ENCODE peak calls at places on chromosomes 3 and 15, in seven cellular contexts. R is CD8-positive, alpha-beta memory T cell; N is OCI-LY7; G is ovary; P is CD4-positive, alpha-beta memory T cell; T is psoas muscle; Q is breast epithelium. H is an unnamed sample.

GRCh38 chr15:47066386-47066785 is 650.9 kb upstream of the SEMA6D start:
- DNase-seq in P (no peak), R (no peak), N (no peak), T (no peak), Q (no peak), G (no peak), H (no peak)

GRCh38 chr3:59818033-59818936 is 768.5 kb upstream of the CFAP20DC start:
- DNase-seq in T (peak), N (no peak), Q (peak), G (peak), R (no peak), P (no peak), H (peak)

GRCh38 chr15:45179221-45179985 is 8.4 kb downstream of the SHF start:
- DNase-seq in P (peak), Q (no peak), G (no peak), R (peak), T (no peak), N (peak), H (no peak)

GRCh38 chr3:46965151-46965550 is 11.4 kb downstream of the CCDC12 start:
- DNase-seq in R (no peak), N (no peak), Q (no peak), G (no peak), P (no peak), T (no peak), H (no peak)

GRCh38 chr3:186664119-186664495 is 1.7 kb upstream of the HRG start:
- DNase-seq in Q (no peak), P (no peak), R (no peak), N (no peak), T (no peak), G (no peak), H (no peak)

GRCh38 chr3:165259518-165260193 is 63.5 kb upstream of the SLITRK3 start:
- DNase-seq in P (no peak), N (no peak), T (no peak), R (no peak), G (no peak), Q (no peak), H (no peak)

GRCh38 chr3:109910772-109911171 is 573.4 kb upstream of the DPPA4 start:
- DNase-seq in N (no peak), T (no peak), R (no peak), P (no peak), G (no peak), Q (no peak), H (no peak)

GRCh38 chr3:131393056-131393455 is 11.5 kb downstream of the NUDT16 start:
- DNase-seq in P (no peak), Q (no peak), R (no peak), N (no peak), G (no peak), T (no peak), H (no peak)

GRCh38 chr3:140343709-140344417 is 334.0 kb upstream of the TRIM42 start:
- DNase-seq in R (no peak), N (no peak), T (no peak), G (no peak), Q (no peak), P (no peak), H (no peak)

GRCh38 chr15:58551764-58552504 is 120.1 kb downstream of the LIPC start:
- DNase-seq in P (no peak), T (no peak), G (no peak), R (no peak), Q (peak), N (no peak), H (no peak)

GRCh38 chr3:56796202-56796601 is 5.5 kb downstream of the ARHGEF3 start:
- DNase-seq in N (no peak), P (no peak), R (no peak), Q (no peak), T (no peak), G (no peak), H (no peak)

GRCh38 chr15:70347766-70348558 is 250.2 kb upstream of the TLE3 start:
- DNase-seq in T (no peak), G (no peak), P (no peak), N (no peak), R (no peak), Q (peak), H (no peak)

GRCh38 chr3:11717768-11718581 is 74.3 kb upstream of the VGLL4 start:
- DNase-seq in N (peak), Q (no peak), T (no peak), G (peak), P (no peak), R (no peak), H (no peak)

GRCh38 chr3:90010341-90010740 is 902.9 kb downstream of the EPHA3 start:
- DNase-seq in G (no peak), R (no peak), Q (no peak), T (no peak), N (no peak), P (no peak), H (no peak)

GRCh38 chr3:104180906-104181305 is 1185.8 kb upstream of the ALCAM start:
- DNase-seq in N (no peak), T (no peak), G (no peak), R (no peak), Q (no peak), P (no peak), H (no peak)

GRCh38 chr3:170999737-171000242 is 26.7 kb downstream of the SLC2A2 start:
- DNase-seq in T (no peak), R (no peak), P (no peak), N (no peak), G (no peak), Q (no peak), H (no peak)

GRCh38 chr15:72033711-72034110 is 84.2 kb downstream of the MYO9A start:
- DNase-seq in G (no peak), Q (no peak), P (no peak), R (no peak), N (no peak), T (no peak), H (no peak)

GRCh38 chr3:170735821-170736220 is 134.2 kb downstream of the RPL22L1 start:
- DNase-seq in N (no peak), P (no peak), T (no peak), G (no peak), Q (no peak), R (no peak), H (no peak)

GRCh38 chr3:74789111-74789510 is 174.7 kb upstream of the CNTN3 start:
- DNase-seq in P (no peak), R (no peak), Q (no peak), G (no peak), T (no peak), N (no peak), H (no peak)

GRCh38 chr3:52983336-52983807 is 62.5 kb downstream of the SFMBT1 start:
- DNase-seq in T (no peak), G (no peak), R (no peak), Q (no peak), N (peak), P (peak), H (no peak)

GRCh38 chr3:193947636-193948035 is 188.3 kb upstream of the HES1 start:
- DNase-seq in P (no peak), T (no peak), Q (no peak), N (no peak), R (no peak), G (no peak), H (no peak)

GRCh38 chr3:195892355-195893120 is 15.8 kb downstream of the TNK2 start:
- DNase-seq in R (no peak), T (peak), Q (peak), N (no peak), G (peak), P (no peak), H (peak)
- H3K4me3 ChIP-seq in R (no peak), T (peak), Q (peak), N (no peak), G (no peak), P (no peak), H (peak)

DNA sequence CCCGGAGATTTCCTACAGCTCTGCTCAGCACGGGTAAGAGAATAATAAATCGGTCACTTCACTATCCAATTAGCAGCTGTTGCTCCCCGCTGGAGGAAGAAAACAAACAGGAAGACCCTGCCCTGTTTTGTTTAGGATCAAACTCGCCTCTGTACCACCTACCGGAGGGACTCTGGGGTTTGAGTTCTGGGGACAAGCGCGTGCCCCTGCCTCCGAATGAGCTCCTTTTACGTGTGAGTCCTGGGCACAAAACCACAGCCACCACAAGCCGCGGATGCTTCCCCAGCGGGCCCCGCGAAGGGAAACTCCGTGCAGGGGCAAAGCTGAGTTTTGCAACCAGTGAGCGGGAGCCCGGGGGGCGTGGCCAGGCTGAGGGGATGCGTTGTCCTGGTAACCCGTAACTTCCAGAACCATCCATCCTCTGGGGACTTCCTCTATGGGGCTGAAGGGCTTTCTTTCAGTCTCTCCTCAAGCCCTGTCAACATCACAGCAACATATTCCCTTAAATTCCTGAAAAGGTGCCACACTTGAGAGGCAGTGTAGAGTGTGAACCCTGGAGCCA is 315.8 kb upstream of the PROK2 start:
- DNase-seq in R (peak), T (peak), Q (peak), G (peak), P (peak), N (peak), H (peak)
- H3K27ac ChIP-seq in R (no peak), T (no peak), Q (no peak), G (no peak), P (peak), N (peak), H (no peak)

GRCh38 chr3:158314426-158315357 is 204.8 kb downstream of the RSRC1 start:
- DNase-seq in N (no peak), P (no peak), R (no peak), Q (no peak), G (no peak), T (no peak), H (no peak)
- H3K4me3 ChIP-seq in N (no peak), P (no peak), R (no peak), Q (no peak), G (no peak), T (no peak), H (no peak)

DNA sequence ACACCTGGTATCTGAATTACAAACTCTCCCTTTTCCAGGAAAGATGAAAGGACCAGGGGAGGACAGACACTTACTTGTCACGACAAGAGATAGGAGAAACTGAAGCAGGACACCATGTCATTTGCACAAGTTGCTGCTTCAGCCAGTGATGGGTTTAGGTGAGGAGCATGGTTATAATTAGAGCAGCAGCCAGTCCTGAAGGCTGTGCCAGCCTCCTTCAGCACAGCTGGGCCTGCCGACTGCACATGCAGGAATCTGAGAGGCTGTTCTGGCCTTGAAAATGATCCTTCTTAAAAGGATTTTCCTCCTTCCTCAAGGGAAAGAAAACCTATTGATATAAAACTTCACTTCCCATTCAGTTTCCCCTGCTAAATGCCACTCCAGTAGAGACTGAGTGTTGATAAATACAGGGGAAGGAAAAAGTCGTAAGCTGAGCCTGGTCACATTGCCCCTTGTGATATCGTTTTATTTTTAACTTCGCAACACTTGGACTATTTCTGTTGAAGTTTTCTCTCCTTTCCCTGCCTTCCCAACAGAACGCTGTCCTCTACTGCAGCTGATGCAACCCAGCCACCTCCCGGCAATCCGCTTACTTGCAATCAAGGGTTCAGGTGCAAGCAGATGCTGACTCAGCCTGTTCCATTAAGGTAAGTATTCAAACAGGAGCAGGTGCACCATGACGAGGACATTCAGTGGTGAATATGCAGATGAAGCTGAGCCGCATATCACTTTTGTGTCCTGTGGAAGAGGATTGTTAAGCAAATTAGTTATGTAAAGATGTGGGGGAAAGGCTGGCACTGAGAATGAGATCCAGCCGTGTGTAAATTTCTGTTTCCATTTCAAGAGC is at the start of gene FBXO40:
- DNase-seq in G (peak), N (peak), T (peak), P (no peak), Q (no peak), R (no peak), H (peak)
- H3K27ac ChIP-seq in G (no peak), N (no peak), T (peak), P (no peak), Q (no peak), R (no peak), H (peak)

GRCh38 chr3:149639093-149639486 is 18.7 kb downstream of the WWTR1 start:
- DNase-seq in P (no peak), N (no peak), T (no peak), R (no peak), Q (no peak), G (no peak), H (no peak)
- H3K4me3 ChIP-seq in P (no peak), N (no peak), T (peak), R (no peak), Q (peak), G (no peak), H (no peak)

DNA sequence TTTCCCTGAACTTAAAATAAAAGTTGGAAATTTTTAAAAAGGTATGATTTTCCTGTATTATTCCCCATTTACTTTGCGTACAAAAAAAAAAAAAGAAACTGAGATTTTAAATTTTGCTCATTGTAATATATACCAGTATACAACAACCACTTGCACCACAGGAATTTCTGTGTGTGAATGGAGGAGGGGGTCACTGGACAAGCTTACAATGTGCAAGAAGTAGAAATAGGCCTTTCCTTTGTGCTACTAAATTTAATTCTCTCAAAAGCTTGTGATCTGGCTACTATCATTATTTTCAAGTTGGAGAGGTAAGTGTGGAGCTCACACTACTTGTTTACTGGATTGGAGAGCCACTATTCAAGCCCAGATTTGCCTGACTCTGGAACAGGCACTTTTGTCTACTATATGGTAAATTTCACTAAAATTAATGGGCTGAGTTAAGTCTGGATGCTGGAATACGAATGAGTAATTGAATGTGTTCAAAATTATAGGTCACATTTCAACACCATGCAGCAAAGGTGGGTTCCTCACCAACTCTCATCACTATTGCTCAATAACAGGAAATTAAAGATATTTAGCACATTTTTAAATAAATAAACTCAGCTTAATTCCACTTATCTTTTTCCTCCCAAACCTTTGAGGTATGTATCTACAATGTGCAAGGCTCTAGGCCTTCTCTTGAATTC is 148.0 kb upstream of the MBNL1 start:
- DNase-seq in R (no peak), G (no peak), N (no peak), T (no peak), P (no peak), Q (no peak), H (no peak)
- H3K27ac ChIP-seq in R (no peak), G (no peak), N (no peak), T (no peak), P (no peak), Q (no peak), H (no peak)

GRCh38 chr3:195151402-195151801 is 119.6 kb downstream of the XXYLT1 start:
- DNase-seq in Q (no peak), N (no peak), P (no peak), G (no peak), T (no peak), R (no peak), H (no peak)

GRCh38 chr3:195148553-195148952 is 122.4 kb downstream of the XXYLT1 start:
- DNase-seq in P (no peak), G (no peak), T (no peak), Q (no peak), R (no peak), N (peak), H (no peak)

GRCh38 chr3:195149292-195149691 is 121.7 kb downstream of the XXYLT1 start:
- DNase-seq in R (no peak), N (no peak), Q (no peak), G (no peak), T (no peak), P (no peak), H (no peak)

GRCh38 chr3:195151866-195152526 is 119.0 kb downstream of the XXYLT1 start:
- DNase-seq in Q (no peak), N (no peak), T (no peak), R (no peak), G (no peak), P (no peak), H (no peak)

GRCh38 chr3:195150194-195151118 is 120.5 kb downstream of the XXYLT1 start:
- DNase-seq in Q (no peak), P (no peak), R (no peak), T (peak), G (peak), N (peak), H (peak)
- H3K4me3 ChIP-seq in Q (peak), P (no peak), R (peak), T (peak), G (peak), N (peak), H (peak)

GRCh38 chr15:91965501-91966180 is 112.1 kb downstream of the SLCO3A1 start:
- DNase-seq in T (peak), G (no peak), N (no peak), R (no peak), P (no peak), Q (peak), H (no peak)
- H3K27ac ChIP-seq in T (no peak), G (no peak), N (no peak), R (no peak), P (no peak), Q (peak), H (peak)

GRCh38 chr15:29570931-29571727 is 251.1 kb downstream of the TJP1 start:
- DNase-seq in P (no peak), G (no peak), R (no peak), Q (no peak), N (no peak), T (no peak), H (peak)

GRCh38 chr15:29571728-29572454 is 250.4 kb downstream of the TJP1 start:
- DNase-seq in R (no peak), G (no peak), N (no peak), Q (no peak), T (no peak), P (no peak), H (no peak)

GRCh38 chr15:29568840-29569532 is 253.3 kb downstream of the TJP1 start:
- DNase-seq in P (no peak), G (no peak), N (peak), Q (no peak), T (no peak), R (no peak), H (no peak)

GRCh38 chr15:29569533-29570092 is 252.7 kb downstream of the TJP1 start:
- DNase-seq in T (no peak), R (no peak), N (no peak), Q (no peak), P (no peak), G (no peak), H (no peak)

GRCh38 chr15:29570121-29570930 is 251.9 kb downstream of the TJP1 start:
- DNase-seq in P (no peak), R (no peak), Q (no peak), T (no peak), G (no peak), N (no peak), H (no peak)
- H3K4me3 ChIP-seq in P (no peak), R (no peak), Q (peak), T (peak), G (peak), N (no peak), H (peak)

DNA sequence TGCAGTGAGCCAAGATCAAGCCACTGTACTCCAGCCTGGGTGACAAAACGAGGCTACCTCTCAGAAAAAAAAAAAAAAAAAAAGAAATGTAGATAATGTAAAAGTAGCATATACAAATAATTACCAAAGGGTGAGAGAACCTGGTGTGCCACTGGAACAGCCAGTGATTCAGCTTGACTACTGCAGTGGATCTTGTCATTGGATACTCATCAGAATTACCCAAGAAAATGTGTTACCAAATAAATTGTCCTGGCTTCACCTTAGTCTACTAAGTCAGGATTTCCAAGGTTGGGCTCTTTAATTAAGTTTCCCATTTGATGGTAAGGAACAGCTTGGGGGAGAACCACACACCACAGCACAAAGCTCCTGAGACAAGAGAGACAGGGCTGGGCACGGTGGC is 1.5 kb downstream of the NICN1 start:
- DNase-seq in P (no peak), N (no peak), R (no peak), G (no peak), T (no peak), Q (no peak), H (no peak)
- H3K27ac ChIP-seq in P (no peak), N (no peak), R (no peak), G (no peak), T (peak), Q (no peak), H (no peak)

H was measured in dorsolateral prefrontal cortex.